ENCODE peak calls at places on chromosomes 13 and 19, in ten cellular contexts. One of them, this sample, is unnamed.

GRCh38 chr19:11377237-11377636 is 2.8 kb downstream of the SWSAP1 start:
- DNase-seq in Jurkat, Clone E6-1: no peak
- DNase-seq in Peyer's patch: no peak
- DNase-seq in MG63: peak
- DNase-seq in mammary epithelial cell: peak
- DNase-seq in PC-3: peak
- DNase-seq in suprapubic skin: no peak
- DNase-seq in tibial nerve: peak
- DNase-seq in astrocyte: peak
- DNase-seq in heart left ventricle: no peak
- DNase-seq in this sample: no peak

GRCh38 chr13:59587971-59588716 is 575.6 kb downstream of the DIAPH3 start:
- DNase-seq in PC-3: no peak
- DNase-seq in suprapubic skin: no peak
- DNase-seq in tibial nerve: no peak
- DNase-seq in mammary epithelial cell: no peak
- DNase-seq in MG63: no peak
- DNase-seq in heart left ventricle: no peak
- DNase-seq in astrocyte: no peak
- DNase-seq in Jurkat, Clone E6-1: no peak
- DNase-seq in Peyer's patch: no peak
- DNase-seq in this sample: no peak

GRCh38 chr19:39825531-39826076 is 8.4 kb downstream of the DYRK1B start:
- DNase-seq in MG63: no peak
- DNase-seq in PC-3: no peak
- DNase-seq in Peyer's patch: no peak
- DNase-seq in tibial nerve: no peak
- DNase-seq in Jurkat, Clone E6-1: no peak
- DNase-seq in astrocyte: no peak
- DNase-seq in heart left ventricle: no peak
- DNase-seq in mammary epithelial cell: no peak
- DNase-seq in suprapubic skin: peak
- DNase-seq in this sample: peak

GRCh38 chr13:113958373-113958772 is 15.5 kb downstream of the C13orf46 start:
- DNase-seq in mammary epithelial cell: no peak
- DNase-seq in tibial nerve: no peak
- DNase-seq in Jurkat, Clone E6-1: no peak
- DNase-seq in PC-3: no peak
- DNase-seq in suprapubic skin: no peak
- DNase-seq in Peyer's patch: no peak
- DNase-seq in heart left ventricle: no peak
- DNase-seq in MG63: no peak
- DNase-seq in astrocyte: no peak
- DNase-seq in this sample: no peak

GRCh38 chr19:11377756-11378155 is 3.3 kb downstream of the SWSAP1 start:
- DNase-seq in tibial nerve: no peak
- DNase-seq in suprapubic skin: no peak
- DNase-seq in astrocyte: peak
- DNase-seq in Peyer's patch: no peak
- DNase-seq in PC-3: peak
- DNase-seq in mammary epithelial cell: no peak
- DNase-seq in heart left ventricle: no peak
- DNase-seq in Jurkat, Clone E6-1: no peak
- DNase-seq in MG63: no peak
- DNase-seq in this sample: no peak

GRCh38 chr19:49718511-49718910 is 27.6 kb downstream of the CPT1C start:
- DNase-seq in heart left ventricle: no peak
- DNase-seq in mammary epithelial cell: no peak
- DNase-seq in Jurkat, Clone E6-1: no peak
- DNase-seq in Peyer's patch: no peak
- DNase-seq in MG63: no peak
- DNase-seq in tibial nerve: no peak
- DNase-seq in astrocyte: no peak
- DNase-seq in PC-3: no peak
- DNase-seq in suprapubic skin: no peak
- DNase-seq in this sample: no peak

GRCh38 chr13:21338651-21339278 is 120.3 kb downstream of the ZDHHC20 start:
- DNase-seq in astrocyte: no peak
- DNase-seq in Peyer's patch: no peak
- DNase-seq in PC-3: peak
- DNase-seq in mammary epithelial cell: no peak
- DNase-seq in MG63: no peak
- DNase-seq in suprapubic skin: no peak
- DNase-seq in Jurkat, Clone E6-1: no peak
- DNase-seq in tibial nerve: no peak
- DNase-seq in heart left ventricle: no peak
- DNase-seq in this sample: no peak

GRCh38 chr13:30371649-30372265 is 50.5 kb upstream of the UBE2L5 start:
- DNase-seq in heart left ventricle: no peak
- DNase-seq in tibial nerve: no peak
- DNase-seq in astrocyte: peak
- DNase-seq in Peyer's patch: peak
- DNase-seq in PC-3: peak
- DNase-seq in Jurkat, Clone E6-1: peak
- DNase-seq in suprapubic skin: no peak
- DNase-seq in mammary epithelial cell: peak
- DNase-seq in MG63: peak
- DNase-seq in this sample: no peak

GRCh38 chr13:101941095-101941777 is 460.6 kb downstream of the FGF14 start:
- DNase-seq in suprapubic skin: no peak
- DNase-seq in astrocyte: no peak
- DNase-seq in Jurkat, Clone E6-1: no peak
- DNase-seq in tibial nerve: no peak
- DNase-seq in Peyer's patch: no peak
- DNase-seq in MG63: no peak
- DNase-seq in heart left ventricle: no peak
- DNase-seq in mammary epithelial cell: no peak
- DNase-seq in PC-3: peak
- DNase-seq in this sample: no peak

GRCh38 chr13:113157206-113157928 is 1.1 kb upstream of the PROZ start:
- DNase-seq in astrocyte: no peak
- DNase-seq in tibial nerve: no peak
- DNase-seq in mammary epithelial cell: no peak
- DNase-seq in suprapubic skin: no peak
- DNase-seq in MG63: no peak
- DNase-seq in heart left ventricle: no peak
- DNase-seq in Peyer's patch: peak
- DNase-seq in Jurkat, Clone E6-1: no peak
- DNase-seq in PC-3: no peak
- DNase-seq in this sample: no peak

GRCh38 chr13:58869566-58869965 is 1238.0 kb downstream of the PCDH17 start:
- DNase-seq in MG63: no peak
- DNase-seq in mammary epithelial cell: no peak
- DNase-seq in tibial nerve: no peak
- DNase-seq in astrocyte: no peak
- DNase-seq in heart left ventricle: no peak
- DNase-seq in Peyer's patch: no peak
- DNase-seq in Jurkat, Clone E6-1: no peak
- DNase-seq in PC-3: no peak
- DNase-seq in suprapubic skin: no peak
- DNase-seq in this sample: no peak

GRCh38 chr19:42226886-42227285 is 6.8 kb downstream of the ZNF526 start:
- DNase-seq in suprapubic skin: no peak
- DNase-seq in tibial nerve: no peak
- DNase-seq in heart left ventricle: no peak
- DNase-seq in astrocyte: no peak
- DNase-seq in Jurkat, Clone E6-1: no peak
- DNase-seq in mammary epithelial cell: peak
- DNase-seq in MG63: no peak
- DNase-seq in Peyer's patch: no peak
- DNase-seq in PC-3: no peak
- DNase-seq in this sample: no peak

GRCh38 chr19:42232435-42232834 is 10.0 kb downstream of the GSK3A start:
- DNase-seq in Jurkat, Clone E6-1: no peak
- DNase-seq in tibial nerve: no peak
- DNase-seq in Peyer's patch: no peak
- DNase-seq in suprapubic skin: no peak
- DNase-seq in MG63: no peak
- DNase-seq in PC-3: no peak
- DNase-seq in heart left ventricle: no peak
- DNase-seq in mammary epithelial cell: no peak
- DNase-seq in astrocyte: no peak
- DNase-seq in this sample: no peak

GRCh38 chr19:42229855-42230331 is 9.8 kb downstream of the ZNF526 start:
- DNase-seq in PC-3: no peak
- DNase-seq in MG63: no peak
- DNase-seq in heart left ventricle: no peak
- DNase-seq in Peyer's patch: no peak
- DNase-seq in astrocyte: no peak
- DNase-seq in Jurkat, Clone E6-1: no peak
- DNase-seq in suprapubic skin: no peak
- DNase-seq in mammary epithelial cell: no peak
- DNase-seq in tibial nerve: no peak
- DNase-seq in this sample: no peak

GRCh38 chr19:42228640-42229039 is 8.5 kb downstream of the ZNF526 start:
- DNase-seq in Jurkat, Clone E6-1: no peak
- DNase-seq in MG63: no peak
- DNase-seq in heart left ventricle: no peak
- DNase-seq in suprapubic skin: no peak
- DNase-seq in PC-3: no peak
- DNase-seq in mammary epithelial cell: no peak
- DNase-seq in Peyer's patch: no peak
- DNase-seq in tibial nerve: no peak
- DNase-seq in astrocyte: no peak
- DNase-seq in this sample: no peak

GRCh38 chr19:42229263-42229854 is 9.2 kb downstream of the ZNF526 start:
- DNase-seq in Jurkat, Clone E6-1: no peak
- DNase-seq in MG63: no peak
- DNase-seq in heart left ventricle: no peak
- DNase-seq in Peyer's patch: no peak
- DNase-seq in PC-3: no peak
- DNase-seq in mammary epithelial cell: no peak
- DNase-seq in tibial nerve: no peak
- DNase-seq in astrocyte: no peak
- DNase-seq in suprapubic skin: no peak
- DNase-seq in this sample: no peak
- H3K4me3 ChIP-seq in Jurkat, Clone E6-1: no peak
- H3K4me3 ChIP-seq in MG63: no peak
- H3K4me3 ChIP-seq in heart left ventricle: no peak
- H3K4me3 ChIP-seq in Peyer's patch: no peak
- H3K4me3 ChIP-seq in PC-3: no peak
- H3K4me3 ChIP-seq in mammary epithelial cell: no peak
- H3K4me3 ChIP-seq in tibial nerve: no peak
- H3K4me3 ChIP-seq in astrocyte: no peak
- H3K4me3 ChIP-seq in suprapubic skin: no peak
- H3K4me3 ChIP-seq in this sample: no peak

GRCh38 chr19:54388803-54389144 is 24.0 kb upstream of the LAIR1 start:
- DNase-seq in MG63: no peak
- DNase-seq in tibial nerve: no peak
- DNase-seq in heart left ventricle: no peak
- DNase-seq in astrocyte: no peak
- DNase-seq in PC-3: no peak
- DNase-seq in mammary epithelial cell: no peak
- DNase-seq in suprapubic skin: no peak
- DNase-seq in Peyer's patch: no peak
- DNase-seq in Jurkat, Clone E6-1: no peak
- DNase-seq in this sample: no peak
- H3K4me3 ChIP-seq in MG63: no peak
- H3K4me3 ChIP-seq in tibial nerve: peak
- H3K4me3 ChIP-seq in heart left ventricle: no peak
- H3K4me3 ChIP-seq in astrocyte: no peak
- H3K4me3 ChIP-seq in PC-3: peak
- H3K4me3 ChIP-seq in mammary epithelial cell: no peak
- H3K4me3 ChIP-seq in suprapubic skin: peak
- H3K4me3 ChIP-seq in Peyer's patch: peak
- H3K4me3 ChIP-seq in Jurkat, Clone E6-1: peak
- H3K4me3 ChIP-seq in this sample: peak

DNA sequence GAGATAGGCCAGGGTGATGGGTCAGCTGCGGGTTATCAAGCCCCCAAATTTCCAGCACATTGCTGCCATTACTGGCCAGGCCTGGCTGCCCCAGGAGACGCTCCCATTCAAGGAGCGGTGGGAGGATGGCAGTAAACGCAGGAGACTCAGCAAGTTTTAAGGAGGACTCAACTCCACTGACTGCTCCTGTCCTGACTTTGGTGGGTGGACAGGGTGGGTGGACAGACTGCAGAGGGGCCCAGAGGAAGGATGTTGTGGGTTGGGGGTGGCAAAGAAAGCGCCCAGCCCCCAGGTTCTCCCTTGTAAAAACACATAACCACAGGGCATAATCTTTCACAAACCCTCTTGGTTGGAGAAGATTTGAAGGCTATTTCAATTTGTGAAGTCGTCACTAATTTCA is 4.4 kb downstream of the GJB6 start:
- DNase-seq in mammary epithelial cell: no peak
- DNase-seq in Peyer's patch: no peak
- DNase-seq in PC-3: no peak
- DNase-seq in astrocyte: no peak
- DNase-seq in Jurkat, Clone E6-1: no peak
- DNase-seq in MG63: no peak
- DNase-seq in suprapubic skin: no peak
- DNase-seq in tibial nerve: no peak
- DNase-seq in heart left ventricle: no peak
- DNase-seq in this sample: no peak
- H3K4me3 ChIP-seq in mammary epithelial cell: no peak
- H3K4me3 ChIP-seq in Peyer's patch: no peak
- H3K4me3 ChIP-seq in PC-3: no peak
- H3K4me3 ChIP-seq in astrocyte: no peak
- H3K4me3 ChIP-seq in Jurkat, Clone E6-1: no peak
- H3K4me3 ChIP-seq in MG63: no peak
- H3K4me3 ChIP-seq in suprapubic skin: no peak
- H3K4me3 ChIP-seq in tibial nerve: no peak
- H3K4me3 ChIP-seq in heart left ventricle: no peak
- H3K4me3 ChIP-seq in this sample: no peak

GRCh38 chr19:48613852-48614435 is 932 bp downstream of the FAM83E start:
- DNase-seq in suprapubic skin: no peak
- DNase-seq in MG63: no peak
- DNase-seq in mammary epithelial cell: no peak
- DNase-seq in heart left ventricle: no peak
- DNase-seq in Peyer's patch: no peak
- DNase-seq in astrocyte: no peak
- DNase-seq in tibial nerve: no peak
- DNase-seq in PC-3: no peak
- DNase-seq in Jurkat, Clone E6-1: no peak
- DNase-seq in this sample: no peak

GRCh38 chr19:48616491-48617056 is 1.7 kb upstream of the FAM83E start:
- DNase-seq in suprapubic skin: no peak
- DNase-seq in Peyer's patch: no peak
- DNase-seq in PC-3: no peak
- DNase-seq in tibial nerve: no peak
- DNase-seq in Jurkat, Clone E6-1: no peak
- DNase-seq in astrocyte: no peak
- DNase-seq in heart left ventricle: no peak
- DNase-seq in mammary epithelial cell: no peak
- DNase-seq in MG63: no peak
- DNase-seq in this sample: no peak

GRCh38 chr19:48614436-48615144 is at the start of gene FAM83E:
- DNase-seq in astrocyte: no peak
- DNase-seq in MG63: no peak
- DNase-seq in heart left ventricle: no peak
- DNase-seq in tibial nerve: no peak
- DNase-seq in suprapubic skin: no peak
- DNase-seq in Jurkat, Clone E6-1: no peak
- DNase-seq in PC-3: peak
- DNase-seq in mammary epithelial cell: no peak
- DNase-seq in Peyer's patch: no peak
- DNase-seq in this sample: peak

GRCh38 chr19:48616041-48616436 is 1.2 kb upstream of the FAM83E start:
- DNase-seq in heart left ventricle: no peak
- DNase-seq in Peyer's patch: no peak
- DNase-seq in PC-3: no peak
- DNase-seq in mammary epithelial cell: no peak
- DNase-seq in MG63: no peak
- DNase-seq in suprapubic skin: no peak
- DNase-seq in tibial nerve: no peak
- DNase-seq in astrocyte: no peak
- DNase-seq in Jurkat, Clone E6-1: no peak
- DNase-seq in this sample: no peak

GRCh38 chr19:48615145-48616040 is 517 bp upstream of the FAM83E start:
- DNase-seq in astrocyte: no peak
- DNase-seq in Jurkat, Clone E6-1: no peak
- DNase-seq in Peyer's patch: no peak
- DNase-seq in mammary epithelial cell: no peak
- DNase-seq in tibial nerve: no peak
- DNase-seq in MG63: no peak
- DNase-seq in PC-3: no peak
- DNase-seq in heart left ventricle: no peak
- DNase-seq in suprapubic skin: no peak
- DNase-seq in this sample: no peak
- H3K4me3 ChIP-seq in astrocyte: no peak
- H3K4me3 ChIP-seq in Jurkat, Clone E6-1: no peak
- H3K4me3 ChIP-seq in Peyer's patch: peak
- H3K4me3 ChIP-seq in mammary epithelial cell: no peak
- H3K4me3 ChIP-seq in tibial nerve: no peak
- H3K4me3 ChIP-seq in MG63: no peak
- H3K4me3 ChIP-seq in PC-3: no peak
- H3K4me3 ChIP-seq in heart left ventricle: no peak
- H3K4me3 ChIP-seq in suprapubic skin: peak
- H3K4me3 ChIP-seq in this sample: no peak